ENCODE peak calls at places on chromosomes 1 and 21, in four cellular contexts. Q is stimulated activated CD8-positive, alpha-beta memory T cell treated with anti-CD3 and anti-CD28 coated beads, Interleukin-12 subunit alpha, Interleukin-12 subunit beta, amount 100 ng/mL, for 4 hours; M is T-helper 9 cell; Y is AG08395. E is an unnamed sample.

GRCh38 chr1:201400257-201401230 is 1.4 kb upstream of the LAD1 start:
- DNase-seq in M (no peak), Y (no peak), Q (no peak), E (no peak)

GRCh38 chr1:241927321-241927720 is 30.2 kb upstream of the BECN2 start:
- DNase-seq in Y (no peak), M (no peak), Q (no peak), E (no peak)

GRCh38 chr1:177065430-177065829 is 99.1 kb downstream of the ASTN1 start:
- DNase-seq in M (no peak), Q (no peak), Y (no peak), E (no peak)

GRCh38 chr1:61692155-61692783 is 32.7 kb downstream of the TM2D1 start:
- DNase-seq in Q (no peak), M (no peak), Y (peak), E (peak)

GRCh38 chr1:24322636-24323177 is 3.5 kb downstream of the GRHL3 start:
- DNase-seq in Y (no peak), M (no peak), Q (no peak), E (no peak)

GRCh38 chr21:14843991-14844390 is 220.8 kb downstream of the NRIP1 start:
- DNase-seq in M (no peak), Q (no peak), Y (peak), E (peak)

GRCh38 chr1:221794079-221794670 is 52.3 kb upstream of the DUSP10 start:
- DNase-seq in Y (peak), M (no peak), Q (no peak), E (no peak)

GRCh38 chr1:36392836-36393235 is 4.9 kb downstream of the LSM10 start:
- DNase-seq in Q (no peak), Y (no peak), M (no peak), E (no peak)

GRCh38 chr21:45982256-45982757 is 737 bp downstream of the COL6A1 start:
- DNase-seq in Y (no peak), Q (no peak), M (no peak), E (no peak)

GRCh38 chr21:35436899-35437298 is 387.8 kb upstream of the RUNX1 start:
- DNase-seq in M (no peak), Q (no peak), Y (no peak), E (no peak)

GRCh38 chr1:48667782-48668181 is 108.9 kb downstream of the BEND5 start:
- DNase-seq in Q (no peak), Y (no peak), M (no peak), E (no peak)

GRCh38 chr1:209838537-209838936 is 10.8 kb downstream of the UTP25 start:
- DNase-seq in Y (no peak), Q (no peak), M (no peak), E (no peak)